ENCODE peak calls at places on chromosome 17, in nine cellular contexts. One of them, this sample, is unnamed.

GRCh38 chr17:47941998-47942490 is 673 bp downstream of the PNPO start:
- DNase-seq in upper lobe of left lung: no peak
- DNase-seq in HCT116: no peak
- DNase-seq in colonic mucosa: no peak
- DNase-seq in cardiac fibroblast: no peak
- DNase-seq in A549: no peak
- DNase-seq in psoas muscle: no peak
- DNase-seq in AG09309: no peak
- DNase-seq in fibroblast of mammary gland: no peak
- DNase-seq in this sample: no peak

GRCh38 chr17:7839890-7840260 is 5.9 kb downstream of the KDM6B start:
- DNase-seq in cardiac fibroblast: peak
- DNase-seq in colonic mucosa: no peak
- DNase-seq in HCT116: no peak
- DNase-seq in AG09309: no peak
- DNase-seq in fibroblast of mammary gland: peak
- DNase-seq in upper lobe of left lung: no peak
- DNase-seq in psoas muscle: no peak
- DNase-seq in A549: peak
- DNase-seq in this sample: peak

GRCh38 chr17:600576-601301 is 113.9 kb downstream of the VPS53 start:
- DNase-seq in upper lobe of left lung: no peak
- DNase-seq in psoas muscle: no peak
- DNase-seq in A549: no peak
- DNase-seq in AG09309: no peak
- DNase-seq in colonic mucosa: no peak
- DNase-seq in cardiac fibroblast: peak
- DNase-seq in fibroblast of mammary gland: peak
- DNase-seq in HCT116: no peak
- DNase-seq in this sample: peak

GRCh38 chr17:7446669-7447068 is 1.8 kb downstream of the CHRNB1 start:
- DNase-seq in AG09309: no peak
- DNase-seq in HCT116: no peak
- DNase-seq in cardiac fibroblast: no peak
- DNase-seq in upper lobe of left lung: no peak
- DNase-seq in A549: no peak
- DNase-seq in colonic mucosa: no peak
- DNase-seq in fibroblast of mammary gland: no peak
- DNase-seq in psoas muscle: no peak
- DNase-seq in this sample: no peak

GRCh38 chr17:31489295-31490018 is 98.0 kb downstream of the RAB11FIP4 start:
- DNase-seq in upper lobe of left lung: peak
- DNase-seq in fibroblast of mammary gland: no peak
- DNase-seq in A549: no peak
- DNase-seq in psoas muscle: no peak
- DNase-seq in colonic mucosa: peak
- DNase-seq in cardiac fibroblast: no peak
- DNase-seq in AG09309: no peak
- DNase-seq in HCT116: peak
- DNase-seq in this sample: no peak

GRCh38 chr17:164536-165235 is 16.8 kb downstream of the DOC2B start:
- DNase-seq in colonic mucosa: peak
- DNase-seq in psoas muscle: no peak
- DNase-seq in upper lobe of left lung: no peak
- DNase-seq in A549: peak
- DNase-seq in AG09309: peak
- DNase-seq in HCT116: no peak
- DNase-seq in fibroblast of mammary gland: peak
- DNase-seq in cardiac fibroblast: peak
- DNase-seq in this sample: peak

GRCh38 chr17:19979917-19980770 is 2.5 kb upstream of the AKAP10 start:
- DNase-seq in cardiac fibroblast: no peak
- DNase-seq in HCT116: no peak
- DNase-seq in fibroblast of mammary gland: peak
- DNase-seq in AG09309: no peak
- DNase-seq in A549: no peak
- DNase-seq in psoas muscle: peak
- DNase-seq in upper lobe of left lung: no peak
- DNase-seq in colonic mucosa: peak
- DNase-seq in this sample: no peak

GRCh38 chr17:81576621-81577277 is 24.6 kb upstream of the FAAP100 start:
- DNase-seq in psoas muscle: no peak
- DNase-seq in upper lobe of left lung: no peak
- DNase-seq in colonic mucosa: no peak
- DNase-seq in cardiac fibroblast: peak
- DNase-seq in AG09309: no peak
- DNase-seq in A549: peak
- DNase-seq in fibroblast of mammary gland: peak
- DNase-seq in HCT116: no peak
- DNase-seq in this sample: peak

GRCh38 chr17:58326609-58327341 is 1.8 kb downstream of the TSPOAP1 start:
- DNase-seq in psoas muscle: no peak
- DNase-seq in A549: no peak
- DNase-seq in AG09309: no peak
- DNase-seq in upper lobe of left lung: no peak
- DNase-seq in fibroblast of mammary gland: no peak
- DNase-seq in HCT116: no peak
- DNase-seq in colonic mucosa: no peak
- DNase-seq in cardiac fibroblast: no peak
- DNase-seq in this sample: no peak

DNA sequence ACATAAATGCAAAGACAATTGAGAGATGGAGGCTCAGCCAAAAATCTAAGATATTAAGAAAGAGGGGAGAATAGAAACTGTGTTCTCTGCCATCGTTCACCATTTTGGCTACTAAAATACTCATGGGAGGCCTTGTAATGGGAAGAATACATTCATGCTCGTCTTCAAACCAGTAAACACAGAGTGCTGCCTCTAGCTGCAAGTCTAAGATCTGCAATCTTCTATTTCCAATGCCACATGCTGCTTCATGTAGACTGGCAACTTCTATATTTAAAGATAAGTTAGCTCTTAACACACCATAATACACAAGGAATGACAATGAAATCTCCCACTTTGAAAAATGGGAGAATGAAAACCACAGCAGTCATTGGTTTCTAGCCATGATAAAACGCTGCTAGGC is 387.3 kb downstream of the HS3ST3B1 start:
- DNase-seq in psoas muscle: no peak
- DNase-seq in A549: peak
- DNase-seq in colonic mucosa: no peak
- DNase-seq in upper lobe of left lung: no peak
- DNase-seq in HCT116: no peak
- DNase-seq in fibroblast of mammary gland: peak
- DNase-seq in AG09309: no peak
- DNase-seq in cardiac fibroblast: no peak
- DNase-seq in this sample: no peak
- TF ChIP-seq CTCF in psoas muscle: no peak
- TF ChIP-seq CTCF in A549: no peak
- TF ChIP-seq CTCF in colonic mucosa: no peak
- TF ChIP-seq CTCF in upper lobe of left lung: no peak
- TF ChIP-seq CTCF in HCT116: no peak
- TF ChIP-seq CTCF in fibroblast of mammary gland: peak
- TF ChIP-seq CTCF in AG09309: peak
- TF ChIP-seq CTCF in cardiac fibroblast: peak
- TF ChIP-seq CTCF in this sample: no peak

GRCh38 chr17:17700251-17700969 is 19.2 kb downstream of the RAI1 start:
- DNase-seq in fibroblast of mammary gland: no peak
- DNase-seq in psoas muscle: no peak
- DNase-seq in colonic mucosa: peak
- DNase-seq in AG09309: no peak
- DNase-seq in cardiac fibroblast: no peak
- DNase-seq in A549: no peak
- DNase-seq in upper lobe of left lung: no peak
- DNase-seq in HCT116: no peak
- DNase-seq in this sample: no peak
- H3K4me3 ChIP-seq in fibroblast of mammary gland: no peak
- H3K4me3 ChIP-seq in psoas muscle: peak
- H3K4me3 ChIP-seq in colonic mucosa: peak
- H3K4me3 ChIP-seq in AG09309: no peak
- H3K4me3 ChIP-seq in cardiac fibroblast: no peak
- H3K4me3 ChIP-seq in A549: no peak
- H3K4me3 ChIP-seq in upper lobe of left lung: peak
- H3K4me3 ChIP-seq in HCT116: no peak
- H3K4me3 ChIP-seq in this sample: no peak

GRCh38 chr17:64778102-64778366 is 115.9 kb upstream of the SMURF2 start:
- DNase-seq in upper lobe of left lung: no peak
- DNase-seq in cardiac fibroblast: no peak
- DNase-seq in colonic mucosa: no peak
- DNase-seq in fibroblast of mammary gland: no peak
- DNase-seq in A549: no peak
- DNase-seq in psoas muscle: no peak
- DNase-seq in AG09309: no peak
- DNase-seq in HCT116: no peak
- DNase-seq in this sample: no peak
- TF ChIP-seq CTCF in upper lobe of left lung: no peak
- TF ChIP-seq CTCF in cardiac fibroblast: no peak
- TF ChIP-seq CTCF in colonic mucosa: no peak
- TF ChIP-seq CTCF in fibroblast of mammary gland: no peak
- TF ChIP-seq CTCF in A549: no peak
- TF ChIP-seq CTCF in psoas muscle: no peak
- TF ChIP-seq CTCF in AG09309: no peak
- TF ChIP-seq CTCF in HCT116: no peak
- TF ChIP-seq CTCF in this sample: no peak

DNA sequence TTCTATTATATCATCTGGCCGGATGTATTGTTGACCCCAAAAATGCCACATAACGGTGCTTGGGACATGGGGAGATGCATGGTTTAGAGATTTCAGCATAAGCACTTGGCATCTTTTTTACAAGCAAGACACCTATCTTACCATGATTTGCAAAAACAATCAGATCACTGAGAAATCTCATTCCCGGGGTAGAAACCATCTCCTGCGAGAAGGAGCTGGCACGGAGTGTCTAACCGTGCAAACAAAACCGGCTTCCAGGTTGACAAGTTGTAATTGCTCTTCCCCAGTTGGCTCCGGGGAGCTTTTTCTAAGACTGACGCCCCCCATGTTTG is 1.0 kb downstream of the SLC16A6 start:
- DNase-seq in AG09309: no peak
- DNase-seq in HCT116: no peak
- DNase-seq in fibroblast of mammary gland: no peak
- DNase-seq in colonic mucosa: no peak
- DNase-seq in upper lobe of left lung: no peak
- DNase-seq in cardiac fibroblast: no peak
- DNase-seq in A549: no peak
- DNase-seq in psoas muscle: no peak
- DNase-seq in this sample: no peak
- H3K4me3 ChIP-seq in AG09309: peak
- H3K4me3 ChIP-seq in HCT116: no peak
- H3K4me3 ChIP-seq in fibroblast of mammary gland: no peak
- H3K4me3 ChIP-seq in colonic mucosa: no peak
- H3K4me3 ChIP-seq in upper lobe of left lung: peak
- H3K4me3 ChIP-seq in cardiac fibroblast: no peak
- H3K4me3 ChIP-seq in A549: no peak
- H3K4me3 ChIP-seq in psoas muscle: peak
- H3K4me3 ChIP-seq in this sample: no peak

GRCh38 chr17:79925242-79925957 is 86.2 kb upstream of the CBX4 start:
- DNase-seq in colonic mucosa: peak
- DNase-seq in cardiac fibroblast: peak
- DNase-seq in fibroblast of mammary gland: no peak
- DNase-seq in AG09309: no peak
- DNase-seq in upper lobe of left lung: peak
- DNase-seq in HCT116: no peak
- DNase-seq in psoas muscle: peak
- DNase-seq in A549: peak
- DNase-seq in this sample: peak
- TF ChIP-seq CTCF in colonic mucosa: no peak
- TF ChIP-seq CTCF in cardiac fibroblast: no peak
- TF ChIP-seq CTCF in fibroblast of mammary gland: no peak
- TF ChIP-seq CTCF in AG09309: peak
- TF ChIP-seq CTCF in upper lobe of left lung: no peak
- TF ChIP-seq CTCF in HCT116: no peak
- TF ChIP-seq CTCF in psoas muscle: peak
- TF ChIP-seq CTCF in A549: no peak
- TF ChIP-seq CTCF in this sample: peak

GRCh38 chr17:28737316-28737715 is 6.5 kb upstream of the TRAF4 start:
- DNase-seq in fibroblast of mammary gland: no peak
- DNase-seq in colonic mucosa: no peak
- DNase-seq in cardiac fibroblast: no peak
- DNase-seq in A549: no peak
- DNase-seq in HCT116: no peak
- DNase-seq in psoas muscle: no peak
- DNase-seq in upper lobe of left lung: no peak
- DNase-seq in AG09309: no peak
- DNase-seq in this sample: no peak
- H3K4me3 ChIP-seq in fibroblast of mammary gland: no peak
- H3K4me3 ChIP-seq in colonic mucosa: no peak
- H3K4me3 ChIP-seq in cardiac fibroblast: no peak
- H3K4me3 ChIP-seq in A549: no peak
- H3K4me3 ChIP-seq in HCT116: no peak
- H3K4me3 ChIP-seq in psoas muscle: no peak
- H3K4me3 ChIP-seq in upper lobe of left lung: no peak
- H3K4me3 ChIP-seq in AG09309: no peak
- H3K4me3 ChIP-seq in this sample: no peak

DNA sequence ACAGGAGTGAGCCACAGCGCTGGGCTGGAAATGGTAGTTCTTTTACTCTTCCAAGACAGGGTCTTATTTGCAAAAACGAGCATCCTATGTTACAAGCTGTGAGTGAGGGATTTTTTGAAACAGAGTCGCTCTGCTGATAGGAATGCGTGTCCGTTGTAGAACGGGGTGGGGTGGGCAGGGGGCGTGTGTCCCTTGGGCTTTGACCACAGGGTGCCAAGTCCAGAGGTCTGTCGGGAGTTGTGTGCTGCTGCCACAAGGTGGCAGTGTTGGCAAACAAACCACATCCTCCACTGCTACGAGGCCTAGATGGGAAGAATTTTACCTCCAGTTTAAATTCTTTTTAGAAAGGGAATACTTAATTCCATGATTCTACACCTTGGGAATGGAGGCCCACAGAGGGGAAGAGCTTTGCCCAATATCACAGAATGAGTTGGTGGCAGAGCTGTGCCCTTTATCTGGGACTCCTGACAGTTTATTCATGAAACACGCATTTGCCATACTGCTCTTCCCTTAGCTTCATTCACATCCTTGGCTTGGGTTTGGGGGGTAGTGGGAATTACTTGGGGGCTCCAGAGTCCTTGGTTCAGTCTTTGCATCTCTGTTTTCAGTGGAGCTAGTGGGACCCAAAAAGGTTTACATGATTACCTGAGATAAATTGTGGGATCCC is 30.6 kb upstream of the ETV4 start:
- DNase-seq in upper lobe of left lung: peak
- DNase-seq in colonic mucosa: peak
- DNase-seq in cardiac fibroblast: peak
- DNase-seq in A549: peak
- DNase-seq in HCT116: peak
- DNase-seq in psoas muscle: peak
- DNase-seq in AG09309: no peak
- DNase-seq in fibroblast of mammary gland: peak
- DNase-seq in this sample: peak
- TF ChIP-seq CTCF in upper lobe of left lung: peak
- TF ChIP-seq CTCF in colonic mucosa: peak
- TF ChIP-seq CTCF in cardiac fibroblast: peak
- TF ChIP-seq CTCF in A549: peak
- TF ChIP-seq CTCF in HCT116: peak
- TF ChIP-seq CTCF in psoas muscle: peak
- TF ChIP-seq CTCF in AG09309: peak
- TF ChIP-seq CTCF in fibroblast of mammary gland: peak
- TF ChIP-seq CTCF in this sample: peak